ENCODE peak calls at places on chromosomes 2 and 18, in seven cellular contexts. T is suprapubic skin, F is prostate gland, K is endothelial cell of umbilical vein, U is A549, A is HepG2, B is esophagus squamous epithelium. C is an unnamed sample. For H3K4me1, the result is how much of the 10 kb centered on the place peaks cover.

GRCh38 chr2:189674374-189675112 is at the start of gene ANKAR:
- DNase-seq in T (peak), F (peak), K (peak), U (peak), A (peak), B (peak), C (peak)

GRCh38 chr18:23784811-23785245 is 95.6 kb downstream of the LAMA3 start:
- DNase-seq in T (no peak), F (no peak), K (peak), U (no peak), A (no peak), B (no peak), C (no peak)

GRCh38 chr2:238684362-238685326 is 163.2 kb upstream of the TWIST2 start:
- DNase-seq in T (peak), F (no peak), K (peak), U (peak), A (peak), B (no peak), C (no peak)

GRCh38 chr18:3848316-3848715 is 398.3 kb downstream of the TGIF1 start:
- DNase-seq in T (no peak), F (no peak), K (no peak), U (no peak), A (no peak), B (no peak), C (no peak)

GRCh38 chr18:37779220-37779619 is 213.6 kb upstream of the CELF4 start:
- DNase-seq in T (no peak), F (no peak), K (no peak), U (no peak), A (no peak), B (no peak), C (no peak)

GRCh38 chr2:98458207-98458606 is 13.5 kb downstream of the INPP4A start:
- DNase-seq in T (no peak), F (no peak), K (peak), U (no peak), A (no peak), B (no peak), C (no peak)

GRCh38 chr18:50560681-50561629 is 1.1 kb downstream of the MAPK4 start:
- DNase-seq in T (no peak), F (peak), K (no peak), U (no peak), A (no peak), B (no peak), C (no peak)

GRCh38 chr2:240646061-240646899 is 21.0 kb downstream of the GPR35 start:
- DNase-seq in T (peak), F (no peak), K (no peak), U (no peak), A (no peak), B (no peak), C (no peak)

GRCh38 chr2:28153851-28154250 is 238.8 kb upstream of the FOSL2 start:
- DNase-seq in T (no peak), F (no peak), K (no peak), U (no peak), A (no peak), B (no peak), C (no peak)

GRCh38 chr18:78619854-78620253 is 359.8 kb upstream of the SALL3 start:
- DNase-seq in T (no peak), F (no peak), K (no peak), U (no peak), A (no peak), B (no peak), C (no peak)

GRCh38 chr2:69122271-69122670 is 109.3 kb downstream of the ANTXR1 start:
- DNase-seq in T (no peak), F (no peak), K (peak), U (no peak), A (no peak), B (no peak), C (no peak)

GRCh38 chr2:111200333-111200879 is 79.7 kb downstream of the BCL2L11 start:
- DNase-seq in T (no peak), F (no peak), K (no peak), U (no peak), A (no peak), B (no peak), C (no peak)

GRCh38 chr2:211068108-211068780 is 511.8 kb downstream of the CPS1 start:
- DNase-seq in T (no peak), F (no peak), K (no peak), U (no peak), A (no peak), B (no peak), C (no peak)

GRCh38 chr2:145141981-145142380 is 622.1 kb upstream of the ZEB2 start:
- DNase-seq in T (no peak), F (no peak), K (no peak), U (no peak), A (no peak), B (no peak), C (no peak)

GRCh38 chr18:23386317-23386716 is 66.8 kb upstream of the RIOK3 start:
- DNase-seq in T (no peak), F (no peak), K (no peak), U (no peak), A (peak), B (no peak), C (no peak)

GRCh38 chr2:240121190-240121589 is 14.9 kb downstream of the COPS9 start:
- DNase-seq in T (no peak), F (no peak), K (no peak), U (no peak), A (no peak), B (no peak), C (no peak)

GRCh38 chr2:6196461-6196860 is 504.3 kb downstream of the SOX11 start:
- DNase-seq in T (no peak), F (no peak), K (no peak), U (no peak), A (no peak), B (no peak), C (no peak)

GRCh38 chr2:85259101-85259590 is 68.6 kb downstream of the TGOLN2 start:
- DNase-seq in T (no peak), F (no peak), K (no peak), U (no peak), A (no peak), B (no peak), C (peak)

GRCh38 chr2:240411261-240412160 is 24.0 kb upstream of the GPC1 start:
- DNase-seq in T (peak), F (no peak), K (no peak), U (no peak), A (no peak), B (no peak), C (peak)

GRCh38 chr2:25664531-25665307 is 8.7 kb downstream of the DTNB start:
- DNase-seq in T (no peak), F (peak), K (peak), U (peak), A (peak), B (no peak), C (no peak)

GRCh38 chr2:217330647-217331046 is 470.8 kb upstream of the TNP1 start:
- DNase-seq in T (no peak), F (no peak), K (no peak), U (no peak), A (no peak), B (no peak), C (no peak)

GRCh38 chr18:67730884-67731283 is 214.4 kb upstream of the DSEL start:
- DNase-seq in T (no peak), F (no peak), K (peak), U (peak), A (no peak), B (no peak), C (no peak)

GRCh38 chr18:36340232-36340631 is 42.7 kb downstream of the FHOD3 start:
- DNase-seq in T (no peak), F (no peak), K (no peak), U (no peak), A (no peak), B (no peak), C (no peak)

GRCh38 chr18:54150226-54150625 is 74.2 kb downstream of the MBD2 start:
- DNase-seq in T (no peak), F (no peak), K (no peak), U (no peak), A (no peak), B (no peak), C (no peak)

GRCh38 chr18:33924576-33924975 is 300.1 kb downstream of the NOL4 start:
- DNase-seq in T (no peak), F (no peak), K (no peak), U (no peak), A (no peak), B (no peak), C (no peak)

GRCh38 chr2:11680901-11681721 is 11.1 kb upstream of the NTSR2 start:
- DNase-seq in T (no peak), F (no peak), K (no peak), U (no peak), A (no peak), B (no peak), C (peak)
- TF ChIP-seq POLR2A in T (no peak), F (no peak), K (no peak), U (no peak), A (no peak), B (no peak), C (no peak)

DNA sequence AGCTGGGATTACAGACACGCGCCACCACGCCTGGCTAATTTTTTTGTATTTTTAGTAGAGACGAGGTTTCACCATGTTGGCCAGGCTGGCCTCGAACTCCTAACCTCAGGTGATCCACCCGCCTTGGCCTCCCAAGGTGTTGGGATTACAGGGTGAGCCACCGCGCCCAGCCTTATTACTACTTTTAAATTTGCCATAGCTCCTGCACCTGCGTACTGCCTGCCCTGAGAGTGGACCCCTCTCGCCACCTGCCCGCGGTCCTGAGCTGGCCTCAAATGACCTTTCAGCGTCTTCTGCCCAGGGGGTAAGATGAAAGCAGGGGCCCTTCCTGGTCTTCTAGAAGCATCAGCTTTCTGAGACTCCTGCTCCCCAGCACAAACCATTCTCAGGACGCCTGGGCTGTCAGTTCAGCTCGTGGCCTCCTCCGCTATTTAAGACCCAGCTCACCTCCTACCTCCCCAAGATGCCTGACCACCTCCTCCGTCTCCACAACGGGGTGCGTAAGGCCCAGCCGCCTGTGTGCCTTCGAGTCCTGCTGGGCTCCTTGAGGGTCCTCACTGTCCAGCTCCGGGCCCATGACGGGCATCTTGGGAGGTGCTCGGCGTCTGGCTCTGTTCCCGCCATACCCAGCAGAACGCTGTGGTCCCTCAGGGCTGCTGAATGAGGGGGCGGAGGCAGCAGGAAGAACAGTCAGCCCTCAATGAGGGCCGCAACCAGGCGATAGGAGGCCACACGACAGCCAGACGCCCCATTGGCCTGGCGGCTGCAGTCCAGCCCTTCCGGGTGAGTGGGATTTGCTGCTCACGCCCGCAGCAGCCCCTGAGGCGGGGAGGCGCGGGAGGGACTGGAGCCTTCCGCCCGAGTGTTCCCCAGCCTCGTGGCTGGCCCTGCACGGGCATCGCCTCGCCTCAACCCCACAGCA is 266.6 kb downstream of the TFCP2L1 start:
- DNase-seq in T (no peak), F (peak), K (no peak), U (no peak), A (no peak), B (no peak), C (no peak)
- H3K4me1 ChIP-seq in T (under half), F (under half), K (under half), U (under half), A (under half), B (under half), C (under half)

DNA sequence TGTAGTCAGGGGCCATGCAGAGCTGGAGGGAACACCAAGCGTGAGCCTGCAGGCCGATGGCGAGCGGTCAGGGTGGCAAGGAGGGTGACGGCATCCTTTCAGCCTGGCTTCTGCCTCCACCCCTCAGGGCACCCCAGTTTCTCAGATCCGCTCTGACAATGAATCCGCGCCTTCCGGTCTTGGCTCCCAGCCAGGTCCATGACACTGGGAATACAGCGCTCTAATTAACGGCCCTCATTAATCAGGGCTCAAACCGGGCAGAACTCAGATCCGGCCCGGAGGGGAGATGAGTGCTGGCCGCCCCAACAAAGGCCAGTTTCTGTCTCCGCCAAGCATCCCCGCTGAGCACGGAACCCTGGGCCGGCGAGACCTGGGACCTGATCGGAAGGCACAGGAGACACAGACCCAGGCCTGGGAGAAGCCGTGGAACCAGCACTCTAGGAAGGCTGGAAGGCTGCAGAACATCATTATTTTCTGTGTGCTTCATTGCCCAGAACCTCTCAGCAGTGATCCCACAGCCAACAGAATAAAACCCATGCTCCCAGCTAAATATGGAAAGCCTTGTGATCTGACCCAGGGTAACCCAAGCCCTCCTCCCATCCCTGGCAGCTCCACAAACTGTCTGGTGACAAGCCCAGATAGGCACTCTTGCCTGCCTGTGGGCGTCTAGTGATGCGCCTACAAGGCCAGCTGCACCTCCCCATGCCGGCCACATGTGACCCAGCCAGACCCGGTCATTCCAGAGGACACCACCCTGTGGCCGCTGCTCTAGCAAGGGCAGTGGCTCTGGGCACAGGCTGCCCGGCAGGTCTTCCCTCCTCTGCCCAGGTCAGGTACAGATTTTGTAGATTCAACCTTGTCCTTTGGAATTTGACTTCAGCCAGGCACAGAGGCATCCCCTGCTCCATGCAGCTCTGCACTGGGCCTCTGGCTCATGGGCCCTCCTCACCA is 438.7 kb upstream of the MYT1L start:
- DNase-seq in T (no peak), F (no peak), K (no peak), U (no peak), A (no peak), B (no peak), C (peak)
- TF ChIP-seq CTCF in T (no peak), F (no peak), K (no peak), U (no peak), A (no peak), B (no peak), C (no peak)

DNA sequence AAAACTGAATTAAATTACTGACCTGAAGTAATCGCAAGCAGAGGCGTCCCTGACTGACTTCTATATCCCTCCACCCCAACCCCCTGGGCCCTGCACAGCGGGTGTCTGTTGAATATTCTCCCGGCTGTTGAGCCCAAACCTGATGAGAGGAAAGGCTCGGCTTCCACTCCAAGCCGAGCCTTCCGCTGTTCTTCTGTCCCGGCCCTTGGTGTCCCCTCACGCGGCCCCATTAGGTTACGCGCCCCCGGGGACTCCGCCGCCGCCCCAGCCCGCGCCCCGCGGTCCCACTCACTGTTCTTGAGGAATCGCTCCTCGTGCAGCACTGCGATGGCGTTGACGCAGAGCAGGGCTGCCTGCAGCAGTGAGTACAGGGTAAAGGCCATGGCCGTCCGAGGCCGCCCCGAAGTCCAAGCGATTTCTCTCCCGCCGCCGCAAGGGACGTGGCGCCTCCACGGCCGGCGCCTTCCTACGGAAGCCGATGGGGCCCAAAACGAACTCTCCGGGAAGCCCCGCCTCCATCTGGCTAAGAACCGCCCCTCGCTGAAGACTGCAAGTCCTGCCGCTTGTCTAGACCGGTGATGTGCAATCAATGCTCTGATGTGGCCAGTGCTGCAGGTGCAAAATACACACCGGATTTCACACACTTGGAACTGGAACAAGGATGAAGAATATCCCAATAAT is at the start of gene IER3IP1:
- DNase-seq in T (peak), F (peak), K (peak), U (peak), A (peak), B (peak), C (peak)
- TF ChIP-seq POLR2A in T (no peak), F (peak), K (peak), U (peak), A (peak), B (no peak), C (no peak)

GRCh38 chr2:126661702-126662465 is 5.9 kb downstream of the GYPC start:
- DNase-seq in T (no peak), F (no peak), K (no peak), U (no peak), A (no peak), B (no peak), C (no peak)
- H3K4me1 ChIP-seq in T (half or more), F (under half), K (under half), U (under half), A (under half), B (half or more), C (half or more)

DNA sequence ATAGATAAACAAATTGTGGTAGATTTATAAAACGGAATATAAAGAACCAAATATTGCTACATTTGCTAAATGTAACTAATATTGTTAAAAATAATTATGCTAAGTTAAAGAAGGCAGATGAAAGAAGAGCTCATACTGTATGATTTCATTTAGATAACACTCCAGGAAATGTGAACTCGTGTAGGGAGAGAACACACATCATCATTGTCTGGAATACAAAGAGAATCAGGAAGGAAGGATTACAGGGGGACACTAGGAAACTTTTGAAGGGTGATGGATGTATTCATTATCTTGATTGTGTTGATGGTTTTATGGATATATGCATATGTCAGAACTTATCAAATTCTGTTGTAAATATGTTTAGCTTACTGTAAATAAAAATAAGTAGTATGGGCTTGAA is 104.1 kb upstream of the TRIB2 start:
- DNase-seq in T (no peak), F (no peak), K (no peak), U (no peak), A (no peak), B (no peak), C (no peak)
- TF ChIP-seq CTCF in T (no peak), F (no peak), K (no peak), U (no peak), A (no peak), B (no peak), C (no peak)

DNA sequence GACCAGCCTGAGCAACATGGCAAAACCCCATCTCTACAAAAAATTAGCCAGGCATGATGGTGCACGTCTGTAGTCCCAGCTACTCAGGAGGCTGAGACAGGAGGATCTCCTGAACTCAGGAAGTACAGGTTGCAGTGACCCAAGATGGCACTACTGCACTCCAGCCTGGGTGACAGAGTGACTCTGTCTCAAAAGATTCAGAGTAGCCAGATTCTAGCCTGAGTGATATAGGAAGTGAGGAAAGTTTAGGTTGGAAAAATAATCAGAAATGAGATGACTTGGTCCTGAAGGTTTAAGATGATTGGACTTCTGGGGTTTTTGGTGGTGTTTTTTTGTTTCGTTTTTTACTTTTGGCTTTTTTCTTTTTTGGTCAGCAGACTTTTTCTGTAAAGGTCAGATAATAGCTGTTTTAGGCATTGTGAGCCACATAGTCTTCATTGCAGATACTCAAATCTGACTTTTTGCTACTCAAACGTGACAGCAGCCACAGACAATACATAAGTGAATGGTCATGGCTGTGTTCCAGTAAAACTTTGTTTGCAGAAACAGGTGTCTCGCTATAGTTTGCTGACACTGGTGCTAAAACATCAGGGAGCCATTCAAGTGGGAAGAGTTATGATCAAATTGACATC is 104.1 kb upstream of the UBXN4 start:
- DNase-seq in T (no peak), F (no peak), K (no peak), U (no peak), A (no peak), B (no peak), C (no peak)
- TF ChIP-seq POLR2A in T (no peak), F (no peak), K (no peak), U (no peak), A (no peak), B (no peak), C (no peak)

DNA sequence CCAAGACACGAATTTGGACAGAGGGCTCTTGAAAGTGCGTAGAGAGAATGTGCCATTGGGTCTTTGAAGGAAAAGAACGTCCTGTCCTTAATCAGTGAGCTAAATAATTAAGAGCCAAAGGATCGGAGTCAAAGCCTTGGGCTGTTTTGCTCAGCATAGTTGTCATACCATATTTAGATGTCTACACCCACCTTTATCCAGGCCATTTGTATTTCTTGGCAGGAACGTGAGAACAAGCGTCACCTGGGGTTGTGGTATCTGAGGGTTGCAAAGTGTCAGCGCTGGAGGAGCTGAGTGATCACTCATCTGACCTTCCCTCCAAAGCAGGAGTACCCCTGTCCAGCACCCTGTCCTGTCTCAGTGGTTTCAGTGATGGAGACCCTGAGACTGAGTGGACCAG is 4.5 kb downstream of the LPIN1 start:
- DNase-seq in T (no peak), F (peak), K (no peak), U (no peak), A (no peak), B (no peak), C (no peak)
- H3K4me1 ChIP-seq in T (half or more), F (under half), K (under half), U (under half), A (under half), B (half or more), C (half or more)